ENCODE peak calls at places on chromosomes 3 and 15, in four cellular contexts. U is HepG2, O is GM12878, Z is K562. X is an unnamed sample.

GRCh38 chr15:74598126-74598842 is 17.4 kb upstream of the CLK3 start:
- DNase-seq in U (peak), O (peak), Z (peak), X (peak)

GRCh38 chr3:156576887-156577427 is 22.0 kb upstream of the SSR3 start:
- DNase-seq in U (no peak), O (no peak), Z (no peak), X (no peak)

GRCh38 chr3:66858656-66859381 is 139.3 kb upstream of the KBTBD8 start:
- DNase-seq in U (no peak), O (no peak), Z (peak), X (no peak)

GRCh38 chr3:30578986-30579579 is 27.3 kb upstream of the TGFBR2 start:
- DNase-seq in U (no peak), O (no peak), Z (no peak), X (no peak)

GRCh38 chr15:66654718-66655375 is 47.2 kb upstream of the SMAD6 start:
- DNase-seq in U (no peak), O (no peak), Z (peak), X (no peak)

GRCh38 chr3:197532388-197532787 is 23.4 kb downstream of the BDH1 start:
- DNase-seq in U (no peak), O (no peak), Z (no peak), X (no peak)

GRCh38 chr15:67202091-67202490 is 52.4 kb downstream of the AAGAB start:
- DNase-seq in U (no peak), O (no peak), Z (no peak), X (no peak)

GRCh38 chr3:15268033-15268631 is 62.1 kb downstream of the CAPN7 start:
- DNase-seq in U (peak), O (no peak), Z (peak), X (peak)

GRCh38 chr15:42068601-42069000 is 25.8 kb downstream of the PLA2G4D start:
- DNase-seq in U (no peak), O (no peak), Z (no peak), X (no peak)

GRCh38 chr15:42137461-42138261 is 18.8 kb downstream of the PLA2G4F start:
- DNase-seq in U (peak), O (no peak), Z (peak), X (peak)

GRCh38 chr3:151145713-151146070 is 57.3 kb downstream of the GPR171 start:
- DNase-seq in U (no peak), O (no peak), Z (no peak), X (no peak)

GRCh38 chr3:18641916-18642315 is 216.8 kb upstream of the SATB1 start:
- DNase-seq in U (no peak), O (no peak), Z (no peak), X (no peak)

GRCh38 chr3:99708207-99708745 is 69.9 kb downstream of the COL8A1 start:
- DNase-seq in U (no peak), O (no peak), Z (no peak), X (no peak)

GRCh38 chr3:29033511-29033910 is 247.4 kb upstream of the RBMS3 start:
- DNase-seq in U (no peak), O (no peak), Z (no peak), X (no peak)

GRCh38 chr3:38960953-38961622 is 90.7 kb downstream of the SCN11A start:
- DNase-seq in U (peak), O (peak), Z (peak), X (peak)

GRCh38 chr3:178385280-178385952 is 150.8 kb upstream of the KCNMB2 start:
- DNase-seq in U (peak), O (no peak), Z (peak), X (peak)

GRCh38 chr3:126540342-126540849 is 16.4 kb downstream of the CHST13 start:
- DNase-seq in U (no peak), O (no peak), Z (peak), X (no peak)

GRCh38 chr3:131907809-131908208 is 127.0 kb downstream of the CPNE4 start:
- DNase-seq in U (no peak), O (no peak), Z (no peak), X (no peak)

GRCh38 chr15:55802600-55803376 is 59.8 kb upstream of the PRTG start:
- DNase-seq in U (no peak), O (no peak), Z (no peak), X (no peak)

GRCh38 chr3:107347717-107348116 is 29.5 kb upstream of the CCDC54 start:
- DNase-seq in U (peak), O (no peak), Z (no peak), X (no peak)

GRCh38 chr3:183244219-183244618 is 8.8 kb upstream of the B3GNT5 start:
- DNase-seq in U (no peak), O (no peak), Z (no peak), X (no peak)

GRCh38 chr3:55169608-55170010 is 241.8 kb upstream of the LRTM1 start:
- DNase-seq in U (no peak), O (no peak), Z (no peak), X (no peak)

GRCh38 chr15:40591310-40591845 is 2.7 kb upstream of the KNL1 start:
- DNase-seq in U (peak), O (no peak), Z (peak), X (no peak)

GRCh38 chr3:190566043-190566933 is 52.4 kb downstream of the IL1RAP start:
- DNase-seq in U (peak), O (no peak), Z (peak), X (no peak)

GRCh38 chr3:129058441-129059194 is 2.0 kb upstream of the GP9 start:
- DNase-seq in U (no peak), O (peak), Z (no peak), X (no peak)

GRCh38 chr15:70093070-70093469 is 4.6 kb downstream of the TLE3 start:
- DNase-seq in U (peak), O (no peak), Z (no peak), X (no peak)

GRCh38 chr3:16761576-16761975 is 123.2 kb upstream of the PLCL2 start:
- DNase-seq in U (no peak), O (no peak), Z (no peak), X (no peak)

GRCh38 chr3:100880845-100881244 is 112.4 kb downstream of the ABI3BP start:
- DNase-seq in U (no peak), O (no peak), Z (no peak), X (no peak)

GRCh38 chr3:94525039-94525438 is 462.2 kb downstream of the NSUN3 start:
- DNase-seq in U (peak), O (no peak), Z (peak), X (peak)

GRCh38 chr3:166013073-166013679 is 176.0 kb upstream of the BCHE start:
- DNase-seq in U (peak), O (no peak), Z (peak), X (peak)

DNA sequence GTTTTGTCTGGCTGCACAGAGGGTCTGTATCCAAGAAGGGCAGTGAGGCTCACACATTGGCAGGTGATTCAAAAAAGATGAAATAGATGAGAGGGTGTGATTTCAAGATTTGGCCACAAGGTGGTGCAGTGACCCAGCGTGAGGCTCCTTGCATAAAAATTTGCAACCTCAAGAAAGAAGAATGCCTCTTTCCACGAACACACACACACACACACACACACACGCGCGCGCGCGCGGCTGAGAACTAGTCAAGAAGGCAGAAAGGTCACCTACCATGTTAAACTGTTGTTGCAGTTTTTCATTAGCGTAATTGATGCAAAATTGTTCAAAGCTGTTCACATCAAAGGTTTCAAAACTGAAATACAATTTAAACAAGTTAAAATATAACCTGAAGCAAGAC is 39.2 kb downstream of the MYO5C start:
- DNase-seq in U (peak), O (peak), Z (peak), X (peak)
- TF ChIP-seq TARDBP in U (no peak), O (no peak), Z (no peak), X (no peak)

GRCh38 chr3:118544458-118544857 is 490.2 kb downstream of the IGSF11 start:
- DNase-seq in U (no peak), O (no peak), Z (peak), X (no peak)
- TF ChIP-seq TARDBP in U (no peak), O (no peak), Z (no peak), X (no peak)

DNA sequence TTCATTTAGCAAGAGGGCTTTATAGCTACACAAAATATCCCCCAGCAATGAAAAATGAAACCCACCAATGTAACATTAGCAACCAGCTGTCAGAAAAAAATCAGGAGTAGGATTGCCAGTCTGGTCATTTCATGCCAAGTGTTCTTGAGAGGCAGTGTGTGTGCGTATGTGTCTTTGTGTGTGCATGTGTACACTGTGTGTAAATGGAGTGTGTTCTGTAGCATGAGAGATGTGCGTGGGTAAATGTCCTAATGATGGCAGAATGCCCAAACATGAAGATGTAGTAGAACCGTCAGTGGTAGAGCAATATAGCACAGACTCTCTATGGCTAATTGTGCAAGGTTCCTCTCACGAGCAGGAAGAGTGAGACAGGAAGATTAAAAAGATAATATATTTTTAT is 1038.9 kb downstream of the IGSF11 start:
- DNase-seq in U (no peak), O (no peak), Z (no peak), X (no peak)
- TF ChIP-seq TARDBP in U (no peak), O (no peak), Z (no peak), X (no peak)

DNA sequence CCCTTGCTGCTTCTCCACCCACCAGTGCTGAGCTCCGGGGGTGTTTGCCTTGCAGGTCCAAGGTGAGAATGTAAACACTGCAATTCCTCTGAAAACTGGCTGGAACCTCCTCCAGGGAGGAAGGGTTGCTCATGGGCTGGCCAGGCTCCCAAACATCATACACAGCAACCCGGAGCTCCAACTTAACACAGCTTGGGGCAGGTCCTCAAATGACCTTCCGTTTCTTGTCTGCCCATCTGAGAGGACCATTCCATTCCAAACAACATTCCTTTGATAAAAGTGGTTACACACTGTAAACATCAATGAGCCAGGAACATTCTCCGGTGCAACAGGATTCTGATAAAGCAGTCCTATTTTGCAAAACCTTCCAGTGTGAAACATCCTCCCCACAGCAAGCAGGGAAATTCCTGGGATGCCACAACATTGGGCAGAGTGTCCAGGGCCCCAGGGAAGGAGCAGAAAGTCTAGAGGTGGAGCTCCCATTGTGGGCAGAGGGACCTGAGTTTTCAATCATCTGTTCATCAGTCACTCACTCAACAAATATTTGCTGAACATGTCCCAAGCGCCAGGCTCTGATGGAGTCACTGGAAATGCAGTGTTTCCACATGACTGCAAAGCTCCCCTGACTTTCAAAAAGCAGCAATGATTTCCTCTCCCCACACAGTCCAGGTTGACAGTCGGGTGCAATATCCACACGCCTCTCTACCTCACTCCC is 7.3 kb upstream of the HEG1 start:
- DNase-seq in U (peak), O (no peak), Z (no peak), X (no peak)
- TF ChIP-seq TARDBP in U (peak), O (no peak), Z (no peak), X (no peak)

DNA sequence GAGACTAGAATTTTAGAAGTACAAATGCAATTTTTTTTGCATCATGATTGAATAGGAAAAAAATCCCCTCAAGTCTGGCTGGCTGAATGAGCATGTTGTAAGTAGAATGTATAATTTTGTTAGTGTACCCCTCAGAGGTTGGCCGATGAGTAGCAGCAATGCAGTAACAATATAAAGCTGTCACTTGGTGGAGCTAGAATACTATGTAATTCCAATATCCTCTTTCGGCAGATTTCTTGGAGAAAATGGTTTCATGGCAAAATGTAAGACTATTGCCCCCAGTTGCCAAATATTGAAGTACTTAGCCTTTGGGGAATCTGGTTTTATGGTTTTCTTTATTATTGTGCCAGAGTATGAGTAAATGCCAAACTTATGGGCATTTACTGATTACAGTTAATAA is 39.8 kb upstream of the SGO1 start:
- DNase-seq in U (peak), O (no peak), Z (peak), X (peak)
- TF ChIP-seq TARDBP in U (no peak), O (no peak), Z (no peak), X (no peak)

DNA sequence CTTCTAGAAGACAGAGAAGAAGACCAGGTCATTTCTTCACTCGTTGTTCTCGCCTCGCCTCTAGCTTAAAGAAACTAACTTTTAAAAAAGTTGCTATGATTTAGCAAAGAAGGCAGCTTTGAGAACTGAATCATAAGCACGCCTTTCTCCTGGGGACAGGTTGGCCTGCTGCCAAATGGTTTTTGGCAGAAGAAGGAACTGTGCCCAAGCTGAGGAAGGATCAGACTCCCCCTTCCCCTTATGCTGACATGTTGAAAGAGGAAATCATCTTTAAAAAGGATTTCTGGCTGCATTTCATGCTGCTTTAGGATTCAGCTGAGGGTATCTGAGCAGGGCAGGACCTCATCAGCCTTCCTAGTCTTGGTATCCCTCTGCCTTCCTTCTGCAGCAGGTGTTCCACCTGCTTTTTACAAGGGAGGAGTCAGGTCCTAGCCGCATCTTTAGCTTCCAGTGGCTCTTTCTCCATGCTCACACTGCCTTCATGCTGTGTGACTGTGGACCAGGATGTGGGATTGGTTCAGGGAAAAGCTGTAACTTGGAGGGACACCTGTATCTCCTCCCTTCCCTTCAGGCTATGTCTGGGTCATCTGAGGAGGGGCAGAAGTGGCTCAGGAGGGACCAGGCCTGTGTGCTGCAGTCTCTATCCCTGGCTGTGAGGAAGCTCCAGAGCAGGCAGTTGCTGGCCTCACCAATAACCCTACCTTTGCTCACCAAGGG is 34.1 kb upstream of the HACD2 start:
- DNase-seq in U (no peak), O (no peak), Z (peak), X (no peak)
- TF ChIP-seq TARDBP in U (no peak), O (no peak), Z (no peak), X (no peak)

GRCh38 chr3:119817964-119818363 is 36.1 kb downstream of the NR1I2 start:
- DNase-seq in U (peak), O (no peak), Z (no peak), X (no peak)

GRCh38 chr3:119815716-119816115 is 33.8 kb downstream of the NR1I2 start:
- DNase-seq in U (no peak), O (no peak), Z (no peak), X (no peak)

GRCh38 chr3:119817071-119817470 is 35.2 kb downstream of the NR1I2 start:
- DNase-seq in U (no peak), O (no peak), Z (no peak), X (no peak)

GRCh38 chr3:119819806-119820205 is 37.9 kb downstream of the NR1I2 start:
- DNase-seq in U (no peak), O (no peak), Z (no peak), X (no peak)
- TF ChIP-seq TARDBP in U (no peak), O (no peak), Z (no peak), X (no peak)

DNA sequence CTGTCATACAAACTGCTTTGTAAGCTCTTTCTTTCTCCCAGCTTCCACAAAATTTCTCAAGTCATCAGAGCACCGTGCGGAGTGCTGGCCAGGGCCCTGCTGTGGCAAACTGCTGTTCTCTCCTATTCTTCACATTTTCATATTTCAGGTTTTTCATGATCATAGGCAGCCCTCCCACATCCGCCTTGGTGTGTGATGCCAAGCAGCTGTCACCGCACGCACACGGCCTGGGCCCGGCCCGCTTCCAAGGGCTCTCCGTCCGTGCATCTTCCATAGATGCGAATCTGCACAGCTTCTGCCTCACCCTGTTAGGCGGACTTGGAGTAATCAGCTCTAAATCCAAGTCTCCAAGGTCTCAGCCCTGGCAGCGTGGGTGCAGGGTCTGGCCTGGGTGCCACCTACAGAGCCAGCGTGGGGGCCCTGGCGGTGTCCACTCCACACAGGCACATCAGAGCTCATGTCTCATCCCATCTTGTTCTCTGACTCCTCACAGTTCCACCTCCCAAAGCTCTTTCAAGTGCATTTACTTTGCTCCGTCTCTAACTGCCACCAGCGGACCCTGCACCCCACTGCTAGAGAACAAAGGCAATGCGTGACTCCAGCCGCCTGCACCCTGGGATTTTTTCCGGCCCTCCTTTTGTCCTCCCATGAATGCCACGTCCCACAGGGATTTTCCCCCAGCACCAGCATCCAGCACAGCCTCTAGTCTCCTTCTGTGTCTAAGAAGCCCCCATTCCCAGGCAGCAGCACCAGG is 27.2 kb downstream of the CYFIP1 start:
- DNase-seq in U (peak), O (no peak), Z (no peak), X (no peak)
- TF ChIP-seq TARDBP in U (no peak), O (no peak), Z (no peak), X (no peak)